ENCODE peak calls at places on chromosomes 13 and 19, in five cellular contexts. D, Z, H, F and J are unnamed samples.

GRCh38 chr19:34418300-34418699 is 9.9 kb upstream of the UBA2 start:
- DNase-seq in D (no peak), H (no peak), Z (no peak), F (no peak), J (no peak)

GRCh38 chr13:74975122-74975521 is 506.8 kb downstream of the TBC1D4 start:
- DNase-seq in F (no peak), Z (no peak), D (no peak), H (no peak), J (no peak)

GRCh38 chr13:106367361-106367781 is 168.1 kb downstream of the EFNB2 start:
- DNase-seq in D (no peak), H (no peak), Z (no peak), F (no peak), J (no peak)

GRCh38 chr19:3520166-3521103 is 14.3 kb downstream of the FZR1 start:
- DNase-seq in Z (no peak), D (no peak), F (no peak), H (no peak), J (no peak)

GRCh38 chr13:114282143-114282685 is 813 bp downstream of the UPF3A start:
- DNase-seq in F (no peak), D (peak), H (peak), Z (peak), J (peak)

GRCh38 chr13:35789335-35790166 is 313.1 kb upstream of the MAB21L1 start:
- DNase-seq in F (no peak), H (no peak), D (peak), Z (no peak), J (no peak)

GRCh38 chr13:84086847-84087162 is 204.5 kb upstream of the SLITRK1 start:
- DNase-seq in H (no peak), Z (no peak), F (no peak), D (no peak), J (no peak)

GRCh38 chr19:28171983-28172382 is 1041.0 kb downstream of the UQCRFS1 start:
- DNase-seq in H (no peak), D (no peak), F (no peak), Z (no peak), J (no peak)

GRCh38 chr19:5338661-5339469 is 1.7 kb downstream of the PTPRS start:
- DNase-seq in H (no peak), Z (no peak), F (no peak), D (no peak), J (no peak)

GRCh38 chr19:28960986-28961705 is 251.8 kb downstream of the UQCRFS1 start:
- DNase-seq in H (no peak), Z (no peak), D (peak), F (no peak), J (no peak)

GRCh38 chr13:47858042-47858677 is 142.9 kb downstream of the SUCLA2 start:
- DNase-seq in H (no peak), Z (no peak), F (no peak), D (no peak), J (no peak)

GRCh38 chr13:100788540-100788939 is 113.9 kb upstream of the TMTC4 start:
- DNase-seq in Z (no peak), F (no peak), D (no peak), H (no peak), J (no peak)

GRCh38 chr13:103852036-103852435 is 785.8 kb upstream of the SLC10A2 start:
- DNase-seq in Z (no peak), H (no peak), D (no peak), F (no peak), J (no peak)

GRCh38 chr13:99227331-99227900 is 26.8 kb downstream of the UBAC2 start:
- DNase-seq in H (no peak), F (no peak), D (no peak), Z (no peak), J (no peak)

GRCh38 chr19:38920529-38921419 is 8.8 kb upstream of the CCER2 start:
- DNase-seq in D (no peak), H (no peak), Z (no peak), F (no peak), J (no peak)

GRCh38 chr13:50991624-50992610 is 82.3 kb downstream of the RNASEH2B start:
- DNase-seq in H (peak), D (no peak), F (no peak), Z (no peak), J (no peak)

GRCh38 chr13:21637296-21637695 is 33.3 kb upstream of the MICU2 start:
- DNase-seq in H (peak), Z (no peak), D (peak), F (no peak), J (peak)

DNA sequence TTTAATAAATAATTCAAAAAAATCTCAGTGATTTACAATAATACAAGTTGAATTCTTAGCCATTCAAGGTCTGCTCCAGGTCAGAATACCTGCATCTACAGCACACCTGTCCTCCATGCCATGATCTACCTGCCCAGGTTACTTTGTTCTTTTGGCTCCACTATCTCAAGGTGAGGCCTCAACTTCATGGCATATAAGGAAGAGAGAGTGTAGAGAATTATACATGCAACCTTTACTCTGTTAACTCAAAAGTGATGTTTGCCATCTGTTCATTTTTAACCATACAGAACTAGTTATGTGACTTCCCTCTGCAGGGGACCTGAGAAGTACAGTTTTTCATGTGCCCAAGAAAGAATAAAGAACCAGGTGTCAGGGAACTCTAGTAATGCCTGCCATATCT is 28.2 kb upstream of the MICU2 start:
- DNase-seq in H (no peak), F (no peak), D (no peak), Z (no peak), J (no peak)
- H3K4me3 ChIP-seq in H (no peak), F (no peak), D (no peak), Z (no peak), J (no peak)

GRCh38 chr13:33640832-33641231 is 177.1 kb upstream of the RFC3 start:
- DNase-seq in F (no peak), H (no peak), D (no peak), Z (no peak), J (no peak)

GRCh38 chr13:33639158-33639557 is 178.8 kb upstream of the RFC3 start:
- DNase-seq in D (peak), H (peak), F (no peak), Z (peak), J (no peak)

GRCh38 chr13:33636955-33637670 is 180.8 kb upstream of the RFC3 start:
- DNase-seq in F (no peak), Z (no peak), H (no peak), D (no peak), J (no peak)

GRCh38 chr13:33639640-33640080 is 178.3 kb upstream of the RFC3 start:
- DNase-seq in F (no peak), D (no peak), Z (no peak), H (no peak), J (no peak)

GRCh38 chr13:33637978-33638743 is 179.8 kb upstream of the RFC3 start:
- DNase-seq in F (no peak), D (peak), Z (no peak), H (no peak), J (no peak)
- H3K4me3 ChIP-seq in F (no peak), D (no peak), Z (no peak), H (no peak), J (no peak)

DNA sequence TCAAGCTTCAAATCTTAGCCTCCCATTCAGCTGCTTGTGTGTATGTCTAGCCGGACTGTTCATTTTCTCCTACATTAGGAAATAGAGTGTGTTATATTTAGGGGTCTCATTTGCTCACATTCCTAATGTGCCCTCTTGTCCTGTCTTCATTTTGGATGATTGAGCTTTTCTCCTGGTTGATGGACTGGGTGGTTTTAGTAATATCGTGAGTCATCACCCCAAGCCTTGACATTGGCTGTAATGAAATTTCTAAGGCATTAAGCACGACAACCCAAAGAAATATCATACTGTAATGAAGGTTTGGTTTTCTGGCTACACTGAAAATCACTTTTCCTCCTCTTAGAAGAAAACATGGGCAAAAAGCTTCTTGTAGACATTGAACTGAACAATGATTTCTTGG is 110.7 kb upstream of the WASF3 start:
- DNase-seq in D (no peak), F (no peak), Z (no peak), H (no peak), J (no peak)
- H3K4me3 ChIP-seq in D (no peak), F (no peak), Z (no peak), H (no peak), J (no peak)

DNA sequence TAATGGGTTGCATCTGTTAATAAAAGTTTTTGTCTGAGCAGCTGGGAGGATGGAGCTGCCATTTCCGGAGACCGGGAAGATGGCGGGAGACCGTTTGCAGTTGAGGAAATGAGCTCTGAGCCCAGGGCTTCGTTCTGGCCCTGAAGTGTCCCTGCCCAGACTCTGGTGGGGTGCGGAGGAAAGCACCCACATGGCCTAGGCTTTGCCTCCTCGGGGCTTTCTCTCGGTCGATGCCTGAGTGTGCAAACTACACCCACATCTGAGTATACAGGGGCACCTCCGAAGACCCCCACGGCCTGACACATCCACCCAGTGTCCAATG is 15.6 kb upstream of the NANOS3 start:
- DNase-seq in Z (no peak), D (no peak), F (no peak), H (no peak), J (no peak)
- H3K4me3 ChIP-seq in Z (peak), D (no peak), F (peak), H (no peak), J (peak)

GRCh38 chr19:30374791-30375650 is 2.8 kb downstream of the ZNF536 start:
- DNase-seq in Z (no peak), D (no peak), F (no peak), H (no peak), J (no peak)
- H3K4me3 ChIP-seq in Z (no peak), D (no peak), F (no peak), H (no peak), J (no peak)